ENCODE peak calls at places on chromosomes 12 and 14, in eight cellular contexts. C is stomach, D is HFFc6, P is right lobe of liver, G is cardiac muscle cell, X is OCI-LY7, F is activated B cell treated with CpG ODN at 0.5 μM for 24 hours, T is sigmoid colon. R is an unnamed sample.

GRCh38 chr14:92670177-92670576 is 78.2 kb downstream of the LGMN start:
- DNase-seq in D (peak), C (no peak), F (no peak), G (no peak), T (no peak), X (peak), P (no peak), R (peak)

GRCh38 chr12:34233618-34234017 is 211.3 kb downstream of the ALG10 start:
- DNase-seq in X (no peak), P (no peak), D (no peak), G (no peak), F (no peak), T (no peak), C (no peak), R (no peak)

GRCh38 chr12:19525236-19525635 is 85.9 kb downstream of the AEBP2 start:
- DNase-seq in G (no peak), P (no peak), T (no peak), D (no peak), X (no peak), C (no peak), F (no peak), R (no peak)

GRCh38 chr14:89466939-89467338 is 49.9 kb upstream of the FOXN3 start:
- DNase-seq in F (no peak), P (no peak), X (no peak), T (no peak), G (no peak), C (no peak), D (no peak), R (no peak)

GRCh38 chr12:4909397-4909733 is 340 bp upstream of the KCNA1 start:
- DNase-seq in G (no peak), T (no peak), D (no peak), P (no peak), C (no peak), X (no peak), F (no peak), R (no peak)

GRCh38 chr14:63011609-63012008 is 33.6 kb downstream of the KCNH5 start:
- DNase-seq in P (no peak), T (no peak), F (no peak), D (no peak), G (no peak), X (no peak), C (no peak), R (no peak)

GRCh38 chr12:121789800-121790748 is 3.4 kb downstream of the RHOF start:
- DNase-seq in X (peak), D (no peak), C (peak), F (peak), P (peak), T (peak), G (no peak), R (no peak)

GRCh38 chr14:97706814-97707213 is 909.6 kb downstream of the VRK1 start:
- DNase-seq in P (no peak), X (no peak), T (no peak), D (no peak), G (no peak), F (no peak), C (no peak), R (no peak)

GRCh38 chr14:95322646-95323045 is 2.9 kb upstream of the CLMN start:
- DNase-seq in X (no peak), F (no peak), C (no peak), P (no peak), G (no peak), T (no peak), D (no peak), R (no peak)

GRCh38 chr14:101665478-101666078 is 95.9 kb upstream of the PPP2R5C start:
- DNase-seq in G (peak), D (peak), X (peak), P (peak), T (no peak), C (no peak), F (no peak), R (peak)

GRCh38 chr12:108080363-108080762 is 48.7 kb upstream of the WSCD2 start:
- DNase-seq in P (no peak), T (no peak), F (no peak), D (no peak), X (no peak), G (no peak), C (no peak), R (no peak)

GRCh38 chr12:109767991-109768900 is 54.6 kb downstream of the FAM222A start:
- DNase-seq in T (peak), P (no peak), F (peak), D (no peak), X (no peak), G (no peak), C (peak), R (no peak)

GRCh38 chr12:126428769-126429168 is 1363.5 kb downstream of the AACS start:
- DNase-seq in F (no peak), X (no peak), C (no peak), P (no peak), G (no peak), D (no peak), T (no peak), R (no peak)

GRCh38 chr12:123063535-123063934 is 83.1 kb downstream of the ARL6IP4 start:
- DNase-seq in F (no peak), T (no peak), X (peak), P (no peak), D (no peak), C (no peak), G (peak), R (no peak)

GRCh38 chr14:95886366-95886765 is 9.7 kb downstream of the TUNAR start:
- DNase-seq in X (no peak), P (no peak), G (no peak), D (no peak), T (no peak), F (no peak), C (no peak), R (no peak)

GRCh38 chr12:92690601-92691000 is 12.2 kb upstream of the PLEKHG7 start:
- DNase-seq in P (no peak), C (no peak), X (no peak), T (no peak), D (no peak), F (no peak), G (no peak), R (peak)

GRCh38 chr12:108696111-108696995 is 35.0 kb downstream of the CORO1C start:
- DNase-seq in C (no peak), X (no peak), P (no peak), D (peak), G (no peak), F (no peak), T (peak), R (peak)

GRCh38 chr14:22122227-22123187 is 448.9 kb upstream of the OR4E1 start:
- DNase-seq in X (peak), C (no peak), D (no peak), G (peak), T (no peak), P (no peak), F (no peak), R (no peak)

GRCh38 chr12:120902846-120903381 is 1.2 kb downstream of the SPPL3 start:
- DNase-seq in P (no peak), X (peak), D (no peak), G (no peak), T (no peak), F (no peak), C (no peak), R (no peak)

GRCh38 chr14:31968107-31968810 is 108.8 kb upstream of the ARHGAP5 start:
- DNase-seq in T (no peak), D (peak), P (no peak), X (peak), C (no peak), F (no peak), G (no peak), R (no peak)

GRCh38 chr14:81066672-81067071 is 111.3 kb downstream of the TSHR start:
- DNase-seq in C (no peak), G (no peak), F (no peak), D (no peak), T (no peak), P (no peak), X (no peak), R (no peak)

GRCh38 chr12:117114784-117115183 is 15.6 kb upstream of the TESC start:
- DNase-seq in D (no peak), C (peak), P (no peak), X (no peak), T (no peak), F (no peak), G (no peak), R (no peak)

GRCh38 chr14:29085546-29085945 is 319.0 kb downstream of the FOXG1 start:
- DNase-seq in D (no peak), C (no peak), T (no peak), X (no peak), P (no peak), F (no peak), G (peak), R (peak)

GRCh38 chr12:15688202-15688736 is 100.9 kb downstream of the EPS8 start:
- DNase-seq in T (peak), X (no peak), C (peak), G (no peak), D (no peak), F (no peak), P (peak), R (peak)

GRCh38 chr12:46430340-46430948 is 57.9 kb upstream of the SLC38A2 start:
- DNase-seq in C (no peak), D (peak), P (no peak), T (no peak), F (no peak), G (no peak), X (no peak), R (peak)

GRCh38 chr14:88005978-88006851 is 1.3 kb downstream of the GPR65 start:
- DNase-seq in D (no peak), C (no peak), G (no peak), T (no peak), P (no peak), F (no peak), X (peak), R (peak)

GRCh38 chr12:96249196-96250118 is 55.3 kb downstream of the ELK3 start:
- DNase-seq in T (peak), X (no peak), P (no peak), C (no peak), G (no peak), F (no peak), D (no peak), R (peak)

GRCh38 chr12:14548609-14549008 is 19.1 kb downstream of the PLBD1 start:
- DNase-seq in F (no peak), G (no peak), T (no peak), X (no peak), D (no peak), P (no peak), C (no peak), R (no peak)

GRCh38 chr12:14558377-14559051 is 9.2 kb downstream of the PLBD1 start:
- DNase-seq in C (no peak), P (no peak), X (peak), D (no peak), T (no peak), G (no peak), F (no peak), R (no peak)

GRCh38 chr12:14557966-14558365 is 9.7 kb downstream of the PLBD1 start:
- DNase-seq in D (no peak), C (no peak), F (no peak), X (no peak), P (no peak), G (no peak), T (no peak), R (no peak)

GRCh38 chr12:14554281-14555008 is 13.2 kb downstream of the PLBD1 start:
- DNase-seq in F (no peak), D (no peak), X (no peak), P (peak), C (peak), G (peak), T (peak), R (peak)
- TF ChIP-seq CTCF in F (no peak), D (no peak), X (no peak), P (no peak), C (no peak), G (peak), T (no peak), R (no peak)

GRCh38 chr14:55440385-55440784 is at the start of gene TBPL2:
- DNase-seq in P (no peak), F (no peak), C (no peak), G (no peak), X (no peak), T (no peak), D (no peak), R (no peak)
- TF ChIP-seq CTCF in P (no peak), F (no peak), C (no peak), G (peak), X (no peak), T (no peak), D (peak), R (peak)

GRCh38 chr12:129335773-129336172 is 482.5 kb downstream of the GLT1D1 start:
- DNase-seq in P (no peak), T (no peak), G (no peak), C (no peak), D (no peak), F (no peak), X (no peak), R (no peak)
- TF ChIP-seq CTCF in P (no peak), T (no peak), G (no peak), C (no peak), D (no peak), F (no peak), X (no peak), R (no peak)

DNA sequence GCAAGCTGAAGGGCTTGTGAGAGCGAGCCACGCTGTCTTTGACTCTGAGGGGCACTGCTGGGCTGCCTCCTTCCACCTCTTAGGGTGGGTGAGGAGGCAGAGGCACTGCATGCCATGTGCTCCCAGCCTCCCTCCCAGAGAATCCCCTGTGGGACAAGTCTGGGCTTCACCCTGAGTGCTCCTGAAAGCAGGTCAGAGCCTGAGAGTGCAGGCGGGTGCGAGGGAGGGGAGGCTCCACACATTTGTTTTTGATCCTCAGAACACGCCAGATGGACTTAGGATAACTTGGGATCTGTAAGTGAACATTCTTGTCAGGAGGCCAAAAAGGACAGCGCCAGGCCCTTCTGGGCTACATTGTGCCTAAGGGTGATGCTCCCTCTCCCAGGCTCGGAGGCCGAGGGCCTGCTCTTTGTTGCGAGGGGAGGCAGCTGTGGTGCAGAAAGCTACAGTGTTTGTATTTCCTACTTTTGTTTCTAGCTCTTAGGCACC is 155.4 kb downstream of the TMX1 start:
- DNase-seq in G (peak), X (no peak), P (no peak), C (no peak), D (peak), F (no peak), T (peak), R (peak)
- TF ChIP-seq CTCF in G (no peak), X (no peak), P (no peak), C (no peak), D (no peak), F (no peak), T (no peak), R (peak)

GRCh38 chr12:88763536-88764100 is 183.3 kb upstream of the KITLG start:
- DNase-seq in C (no peak), F (no peak), P (no peak), T (no peak), X (no peak), D (peak), G (no peak), R (no peak)
- TF ChIP-seq CTCF in C (no peak), F (no peak), P (no peak), T (no peak), X (no peak), D (no peak), G (no peak), R (no peak)

DNA sequence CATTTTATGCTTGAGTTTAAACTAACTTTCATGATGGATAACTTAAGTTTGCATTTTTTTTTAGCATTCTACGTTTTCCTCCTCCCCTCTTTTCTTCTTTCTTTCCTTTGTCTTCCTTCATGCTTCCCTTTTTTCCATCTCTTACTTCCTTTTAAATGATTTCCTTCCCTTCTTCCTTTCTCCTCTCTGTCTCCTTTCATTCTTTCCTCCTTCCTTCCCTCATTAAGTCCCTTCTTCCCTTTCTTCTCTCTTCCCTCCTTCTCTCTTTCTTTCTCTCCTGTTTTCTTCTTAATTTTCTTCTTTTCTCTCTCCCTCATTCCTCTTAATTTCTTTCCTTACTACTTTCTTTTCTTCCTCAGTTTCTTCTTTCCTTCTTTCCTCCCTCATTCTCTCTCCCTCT is 376.0 kb downstream of the LRIG3 start:
- DNase-seq in F (no peak), X (no peak), D (no peak), G (no peak), C (no peak), P (no peak), T (no peak), R (no peak)
- TF ChIP-seq CTCF in F (no peak), X (no peak), D (no peak), G (no peak), C (no peak), P (no peak), T (no peak), R (no peak)